ENCODE peak calls at places on chromosomes 2 and 18, in six cellular contexts. B, D, K, S, M and H are unnamed samples.

GRCh38 chr2:81437474-81438000 is 1133.0 kb upstream of the LRRTM1 start:
- DNase-seq in M (no peak), B (no peak), S (no peak), K (no peak), D (no peak), H (no peak)

GRCh38 chr2:27954771-27955384 is 64.3 kb downstream of the BABAM2 start:
- DNase-seq in B (peak), K (peak), S (peak), D (no peak), M (no peak), H (no peak)

GRCh38 chr2:140695163-140695562 is 1435.7 kb downstream of the LRP1B start:
- DNase-seq in M (no peak), D (no peak), B (peak), K (peak), S (no peak), H (no peak)

GRCh38 chr2:52340185-52340584 is 1308.3 kb upstream of the NRXN1 start:
- DNase-seq in B (no peak), D (no peak), K (no peak), S (no peak), M (no peak), H (no peak)

GRCh38 chr2:56195563-56195962 is 11.8 kb downstream of the CCDC85A start:
- DNase-seq in B (no peak), M (no peak), S (no peak), K (peak), D (no peak), H (no peak)

GRCh38 chr2:199303814-199304213 is 153.9 kb downstream of the SATB2 start:
- DNase-seq in B (no peak), S (no peak), M (no peak), D (no peak), K (peak), H (no peak)

GRCh38 chr2:26692814-26693286 is 328 bp downstream of the KCNK3 start:
- DNase-seq in S (no peak), K (no peak), D (no peak), M (no peak), B (no peak), H (no peak)

GRCh38 chr2:231662028-231662810 is 46.1 kb upstream of the PTMA start:
- DNase-seq in K (peak), D (peak), B (peak), M (peak), S (peak), H (peak)

GRCh38 chr18:33288082-33288716 is 152.3 kb downstream of the CCDC178 start:
- DNase-seq in B (no peak), D (no peak), M (no peak), K (no peak), S (no peak), H (no peak)

GRCh38 chr2:149236413-149236812 is 94.0 kb upstream of the LYPD6 start:
- DNase-seq in K (no peak), B (no peak), M (no peak), S (no peak), D (no peak), H (no peak)

GRCh38 chr2:188181439-188181838 is 110.2 kb upstream of the GULP1 start:
- DNase-seq in B (peak), D (no peak), M (no peak), S (peak), K (no peak), H (no peak)

GRCh38 chr2:81324046-81324445 is 1019.5 kb upstream of the LRRTM1 start:
- DNase-seq in K (peak), M (peak), D (no peak), B (no peak), S (no peak), H (no peak)

GRCh38 chr18:8773980-8774379 is 68.6 kb downstream of the MTCL1 start:
- DNase-seq in B (no peak), S (no peak), K (no peak), M (no peak), D (no peak), H (no peak)

GRCh38 chr2:235713244-235713643 is 219.4 kb downstream of the AGAP1 start:
- DNase-seq in S (no peak), K (no peak), D (no peak), B (no peak), M (no peak), H (no peak)

GRCh38 chr2:26491563-26492167 is 13.7 kb upstream of the OTOF start:
- DNase-seq in B (no peak), M (no peak), K (no peak), D (no peak), S (no peak), H (no peak)